ENCODE peak calls at places on chromosomes 13 and 19, in nine cellular contexts. One of them, this sample, is unnamed.

GRCh38 chr19:46355234-46355990 is 8.5 kb downstream of the PPP5C start:
- DNase-seq in stomach: no peak
- DNase-seq in IMR-90: no peak
- DNase-seq in transverse colon: no peak
- DNase-seq in K562: no peak
- DNase-seq in ovary: no peak
- DNase-seq in suprapubic skin: no peak
- DNase-seq in A549: peak; percentile 21
- DNase-seq in tibial nerve: no peak
- DNase-seq in this sample: peak; percentile 92

GRCh38 chr13:101267656-101268055 is 148.7 kb downstream of the NALCN start:
- DNase-seq in stomach: no peak
- DNase-seq in IMR-90: no peak
- DNase-seq in transverse colon: no peak
- DNase-seq in K562: no peak
- DNase-seq in ovary: no peak
- DNase-seq in suprapubic skin: no peak
- DNase-seq in A549: no peak
- DNase-seq in tibial nerve: no peak
- DNase-seq in this sample: no peak

GRCh38 chr13:49858183-49858856 is 65.8 kb upstream of the KPNA3 start:
- DNase-seq in stomach: no peak
- DNase-seq in IMR-90: peak; percentile 99
- DNase-seq in transverse colon: peak; percentile 10
- DNase-seq in K562: no peak
- DNase-seq in ovary: no peak
- DNase-seq in suprapubic skin: no peak
- DNase-seq in A549: peak; percentile 93
- DNase-seq in tibial nerve: no peak
- DNase-seq in this sample: no peak

GRCh38 chr13:33740134-33740538 is 77.8 kb upstream of the RFC3 start:
- DNase-seq in stomach: no peak
- DNase-seq in IMR-90: peak; percentile 32
- DNase-seq in transverse colon: no peak
- DNase-seq in K562: no peak
- DNase-seq in ovary: no peak
- DNase-seq in suprapubic skin: no peak
- DNase-seq in A549: no peak
- DNase-seq in tibial nerve: no peak
- DNase-seq in this sample: no peak

GRCh38 chr13:91817250-91817649 is 418.8 kb downstream of the GPC5 start:
- DNase-seq in stomach: no peak
- DNase-seq in IMR-90: peak; percentile 13
- DNase-seq in transverse colon: no peak
- DNase-seq in K562: peak; percentile 13
- DNase-seq in ovary: no peak
- DNase-seq in suprapubic skin: no peak
- DNase-seq in A549: peak; percentile 17
- DNase-seq in tibial nerve: no peak
- DNase-seq in this sample: no peak

GRCh38 chr19:18597809-18598660 is 8.6 kb downstream of the CRLF1 start:
- DNase-seq in stomach: no peak
- DNase-seq in IMR-90: no peak
- DNase-seq in transverse colon: no peak
- DNase-seq in K562: no peak
- DNase-seq in ovary: no peak
- DNase-seq in suprapubic skin: no peak
- DNase-seq in A549: no peak
- DNase-seq in tibial nerve: no peak
- DNase-seq in this sample: no peak

GRCh38 chr13:83377486-83377885 is 504.8 kb downstream of the SLITRK1 start:
- DNase-seq in stomach: no peak
- DNase-seq in IMR-90: peak; percentile 72
- DNase-seq in transverse colon: no peak
- DNase-seq in K562: no peak
- DNase-seq in ovary: no peak
- DNase-seq in suprapubic skin: no peak
- DNase-seq in A549: no peak
- DNase-seq in tibial nerve: no peak
- DNase-seq in this sample: no peak

GRCh38 chr19:18424890-18425514 is 5.8 kb downstream of the SSBP4 start:
- DNase-seq in stomach: no peak
- DNase-seq in IMR-90: no peak
- DNase-seq in transverse colon: no peak
- DNase-seq in K562: no peak
- DNase-seq in ovary: peak; percentile 39
- DNase-seq in suprapubic skin: no peak
- DNase-seq in A549: no peak
- DNase-seq in tibial nerve: no peak
- DNase-seq in this sample: no peak

GRCh38 chr13:112674412-112675383 is 15.1 kb upstream of the ATP11A start:
- DNase-seq in stomach: no peak
- DNase-seq in IMR-90: no peak
- DNase-seq in transverse colon: no peak
- DNase-seq in K562: no peak
- DNase-seq in ovary: no peak
- DNase-seq in suprapubic skin: peak; percentile 64
- DNase-seq in A549: no peak
- DNase-seq in tibial nerve: no peak
- DNase-seq in this sample: peak; percentile 30

GRCh38 chr19:50178859-50179537 is 15.9 kb upstream of the IZUMO2 start:
- DNase-seq in stomach: no peak
- DNase-seq in IMR-90: no peak
- DNase-seq in transverse colon: no peak
- DNase-seq in K562: no peak
- DNase-seq in ovary: no peak
- DNase-seq in suprapubic skin: no peak
- DNase-seq in A549: no peak
- DNase-seq in tibial nerve: no peak
- DNase-seq in this sample: no peak

GRCh38 chr19:55656552-55656951 is 1.7 kb downstream of the U2AF2 start:
- DNase-seq in stomach: no peak
- DNase-seq in IMR-90: no peak
- DNase-seq in transverse colon: no peak
- DNase-seq in K562: no peak
- DNase-seq in ovary: no peak
- DNase-seq in suprapubic skin: no peak
- DNase-seq in A549: no peak
- DNase-seq in tibial nerve: no peak
- DNase-seq in this sample: no peak

GRCh38 chr19:49840736-49841249 is 10.2 kb upstream of the PTOV1 start:
- DNase-seq in stomach: no peak
- DNase-seq in IMR-90: no peak
- DNase-seq in transverse colon: no peak
- DNase-seq in K562: no peak
- DNase-seq in ovary: no peak
- DNase-seq in suprapubic skin: no peak
- DNase-seq in A549: no peak
- DNase-seq in tibial nerve: no peak
- DNase-seq in this sample: peak; percentile 42

GRCh38 chr19:4678881-4679379 is 8.8 kb upstream of the MYDGF start:
- DNase-seq in stomach: no peak
- DNase-seq in IMR-90: no peak
- DNase-seq in transverse colon: no peak
- DNase-seq in K562: peak; percentile 99
- DNase-seq in ovary: peak; percentile 80
- DNase-seq in suprapubic skin: no peak
- DNase-seq in A549: peak; percentile 69
- DNase-seq in tibial nerve: no peak
- DNase-seq in this sample: no peak

GRCh38 chr19:16527971-16528521 is 14.2 kb downstream of the CHERP start:
- DNase-seq in stomach: peak; percentile 41
- DNase-seq in IMR-90: no peak
- DNase-seq in transverse colon: no peak
- DNase-seq in K562: peak; percentile 36
- DNase-seq in ovary: no peak
- DNase-seq in suprapubic skin: no peak
- DNase-seq in A549: peak; percentile 31
- DNase-seq in tibial nerve: no peak
- DNase-seq in this sample: no peak

GRCh38 chr19:19170053-19170945 is at the start of gene MEF2B:
- DNase-seq in stomach: peak; percentile 88
- DNase-seq in IMR-90: peak; percentile 30
- DNase-seq in transverse colon: peak; percentile 87
- DNase-seq in K562: peak; percentile 98
- DNase-seq in ovary: peak; percentile 68
- DNase-seq in suprapubic skin: peak; percentile 85
- DNase-seq in A549: peak; percentile 18
- DNase-seq in tibial nerve: peak; percentile 34
- DNase-seq in this sample: peak; percentile 72

GRCh38 chr19:30719189-30719990 is 347.2 kb downstream of the ZNF536 start:
- DNase-seq in stomach: peak; percentile 62
- DNase-seq in IMR-90: no peak
- DNase-seq in transverse colon: peak; percentile 60
- DNase-seq in K562: no peak
- DNase-seq in ovary: peak; percentile 80
- DNase-seq in suprapubic skin: peak; percentile 78
- DNase-seq in A549: peak; percentile 33
- DNase-seq in tibial nerve: peak; percentile 28
- DNase-seq in this sample: peak; percentile 86

GRCh38 chr13:113209880-113210421 is 538 bp downstream of the CUL4A start:
- DNase-seq in stomach: peak; percentile 71
- DNase-seq in IMR-90: peak; percentile 55
- DNase-seq in transverse colon: peak; percentile 76
- DNase-seq in K562: no peak
- DNase-seq in ovary: peak; percentile 49
- DNase-seq in suprapubic skin: peak; percentile 88
- DNase-seq in A549: peak; percentile 60
- DNase-seq in tibial nerve: no peak
- DNase-seq in this sample: peak; percentile 74

GRCh38 chr19:55080121-55080914 is 4.6 kb downstream of the EPS8L1 start:
- DNase-seq in stomach: peak; percentile 48
- DNase-seq in IMR-90: peak; percentile 55
- DNase-seq in transverse colon: peak; percentile 91
- DNase-seq in K562: peak; percentile 98
- DNase-seq in ovary: no peak
- DNase-seq in suprapubic skin: no peak
- DNase-seq in A549: peak; percentile 89
- DNase-seq in tibial nerve: no peak
- DNase-seq in this sample: peak; percentile 51

GRCh38 chr13:51697181-51697580 is 106.8 kb downstream of the DHRS12 start:
- DNase-seq in stomach: no peak
- DNase-seq in IMR-90: peak; percentile 59
- DNase-seq in transverse colon: no peak
- DNase-seq in K562: no peak
- DNase-seq in ovary: no peak
- DNase-seq in suprapubic skin: no peak
- DNase-seq in A549: no peak
- DNase-seq in tibial nerve: no peak
- DNase-seq in this sample: no peak

GRCh38 chr13:54004026-54004699 is 975.5 kb downstream of the OLFM4 start:
- DNase-seq in stomach: no peak
- DNase-seq in IMR-90: no peak
- DNase-seq in transverse colon: no peak
- DNase-seq in K562: no peak
- DNase-seq in ovary: no peak
- DNase-seq in suprapubic skin: no peak
- DNase-seq in A549: no peak
- DNase-seq in tibial nerve: no peak
- DNase-seq in this sample: no peak

GRCh38 chr13:59957438-59957837 is 206.3 kb downstream of the DIAPH3 start:
- DNase-seq in stomach: no peak
- DNase-seq in IMR-90: no peak
- DNase-seq in transverse colon: no peak
- DNase-seq in K562: no peak
- DNase-seq in ovary: no peak
- DNase-seq in suprapubic skin: no peak
- DNase-seq in A549: no peak
- DNase-seq in tibial nerve: no peak
- DNase-seq in this sample: no peak
- H3K4me1 ChIP-seq in stomach: no peaks in the 10 kb centered on the region
- H3K4me1 ChIP-seq in IMR-90: no peaks in the 10 kb centered on the region
- H3K4me1 ChIP-seq in transverse colon: no peaks in the 10 kb centered on the region
- H3K4me1 ChIP-seq in K562: no peaks in the 10 kb centered on the region
- H3K4me1 ChIP-seq in ovary: no peaks in the 10 kb centered on the region
- H3K4me1 ChIP-seq in suprapubic skin: no peaks in the 10 kb centered on the region
- H3K4me1 ChIP-seq in A549: no peaks in the 10 kb centered on the region
- H3K4me1 ChIP-seq in tibial nerve: no peaks in the 10 kb centered on the region
- H3K4me1 ChIP-seq in this sample: no peaks in the 10 kb centered on the region

GRCh38 chr19:52369463-52370340 is at the start of gene ZNF880:
- DNase-seq in stomach: peak; percentile 92
- DNase-seq in IMR-90: peak; percentile 89
- DNase-seq in transverse colon: peak; percentile 90
- DNase-seq in K562: peak; percentile 39
- DNase-seq in ovary: peak; percentile 96
- DNase-seq in suprapubic skin: peak; percentile 97
- DNase-seq in A549: peak; percentile 66
- DNase-seq in tibial nerve: peak; percentile 89
- DNase-seq in this sample: peak; percentile 87
- TF ChIP-seq POLR2A in stomach: no peak
- TF ChIP-seq POLR2A in IMR-90: peak; percentile 80
- TF ChIP-seq POLR2A in transverse colon: peak; percentile 48
- TF ChIP-seq POLR2A in K562: no peak
- TF ChIP-seq POLR2A in ovary: peak; percentile 61
- TF ChIP-seq POLR2A in suprapubic skin: peak; percentile 72
- TF ChIP-seq POLR2A in A549: no peak
- TF ChIP-seq POLR2A in tibial nerve: peak; percentile 37
- TF ChIP-seq POLR2A in this sample: peak; percentile 25

GRCh38 chr19:10288662-10289166 is 1.0 kb upstream of the ICAM5 start:
- DNase-seq in stomach: peak; percentile 37
- DNase-seq in IMR-90: peak; percentile 40
- DNase-seq in transverse colon: peak; percentile 66
- DNase-seq in K562: peak; percentile 89
- DNase-seq in ovary: no peak
- DNase-seq in suprapubic skin: no peak
- DNase-seq in A549: peak; percentile 75
- DNase-seq in tibial nerve: no peak
- DNase-seq in this sample: no peak
- H3K4me1 ChIP-seq in stomach: peaks cover 75% of the 10 kb centered on the region
- H3K4me1 ChIP-seq in IMR-90: peaks cover 24% of the 10 kb centered on the region
- H3K4me1 ChIP-seq in transverse colon: peaks cover 64% of the 10 kb centered on the region
- H3K4me1 ChIP-seq in K562: peaks cover 31% of the 10 kb centered on the region
- H3K4me1 ChIP-seq in ovary: peaks cover 16% of the 10 kb centered on the region
- H3K4me1 ChIP-seq in suprapubic skin: peaks cover 70% of the 10 kb centered on the region
- H3K4me1 ChIP-seq in A549: peaks cover 16% of the 10 kb centered on the region
- H3K4me1 ChIP-seq in tibial nerve: peaks cover 74% of the 10 kb centered on the region
- H3K4me1 ChIP-seq in this sample: peaks cover 59% of the 10 kb centered on the region

DNA sequence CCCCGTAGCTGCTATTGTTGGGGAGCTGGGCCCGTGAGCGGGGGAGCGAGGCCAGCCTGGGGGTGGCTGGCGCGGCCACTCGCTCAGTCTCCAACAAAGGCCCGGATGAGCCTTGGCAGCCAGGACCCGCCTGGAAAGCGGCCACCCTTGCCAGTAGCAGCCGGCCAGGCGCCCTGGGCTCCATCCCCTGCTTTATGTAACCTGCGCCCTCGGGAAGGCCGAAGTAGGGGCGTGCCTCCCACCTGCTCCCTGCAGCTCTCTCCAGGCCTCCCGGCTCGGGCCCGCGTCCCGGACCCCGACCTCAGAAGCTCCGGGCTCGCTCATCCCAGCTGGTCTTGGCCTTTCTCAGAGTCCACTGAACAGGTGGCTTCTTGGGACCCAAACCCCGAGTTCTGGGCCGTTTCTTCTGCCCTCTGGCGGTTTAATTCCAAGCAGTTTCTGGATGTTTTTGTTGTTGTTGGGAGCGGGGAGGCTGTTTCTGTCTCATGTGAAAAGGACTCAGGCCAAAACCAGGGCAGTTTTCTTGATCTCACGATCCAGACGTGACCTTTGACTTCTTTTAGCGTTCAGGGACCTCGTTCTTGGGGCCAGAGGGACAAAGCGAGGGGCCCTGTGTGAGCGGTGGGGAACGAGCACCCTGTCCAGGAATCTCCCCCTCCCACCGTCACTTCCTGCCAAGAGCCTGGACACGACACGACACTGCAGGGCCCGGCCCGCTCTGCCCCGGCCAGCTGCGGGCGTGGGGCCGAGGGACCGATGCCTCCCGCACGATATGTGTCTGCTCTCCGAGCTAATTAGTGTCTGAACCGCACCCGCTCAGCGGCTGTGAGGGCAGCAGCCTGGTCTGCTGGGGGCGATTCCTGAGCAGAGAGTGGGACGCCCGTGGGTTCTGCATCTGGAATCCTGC is 1.3 kb downstream of the CDC34 start:
- DNase-seq in stomach: peak; percentile 85
- DNase-seq in IMR-90: peak; percentile 64
- DNase-seq in transverse colon: peak; percentile 68
- DNase-seq in K562: peak; percentile 50
- DNase-seq in ovary: peak; percentile 84
- DNase-seq in suprapubic skin: no peak
- DNase-seq in A549: peak; percentile 63
- DNase-seq in tibial nerve: peak; percentile 50
- DNase-seq in this sample: peak; percentile 88
- TF ChIP-seq POLR2A in stomach: no peak
- TF ChIP-seq POLR2A in IMR-90: no peak
- TF ChIP-seq POLR2A in transverse colon: no peak
- TF ChIP-seq POLR2A in K562: no peak
- TF ChIP-seq POLR2A in ovary: no peak
- TF ChIP-seq POLR2A in suprapubic skin: no peak
- TF ChIP-seq POLR2A in A549: no peak
- TF ChIP-seq POLR2A in tibial nerve: no peak
- TF ChIP-seq POLR2A in this sample: no peak

This sample was measured in right lobe of liver.